ENCODE peak calls at places on chromosomes 13 and 19, in four cellular contexts. O, N, B and R are unnamed samples.

GRCh38 chr13:25347156-25347555 is 24.6 kb upstream of the ATP8A2 start:
- DNase-seq in O (no peak), N (no peak), B (no peak), R (no peak)

GRCh38 chr19:48539503-48540096 is 12.4 kb upstream of the SULT2B1 start:
- DNase-seq in O (peak; percentile 81), N (peak; percentile 51), B (no peak), R (no peak)

GRCh38 chr19:55638864-55639359 is 1.9 kb upstream of the ZNF580 start:
- DNase-seq in O (peak; percentile 61), N (no peak), B (peak; percentile 71), R (peak; percentile 80)

GRCh38 chr19:29098863-29099481 is 114.0 kb downstream of the UQCRFS1 start:
- DNase-seq in O (peak; percentile 83), N (no peak), B (no peak), R (no peak)

GRCh38 chr13:90008707-90009149 is 1338.8 kb upstream of the MIR17HG start:
- DNase-seq in O (peak; percentile 21), N (no peak), B (no peak), R (no peak)

GRCh38 chr19:41859618-41860418 is at the start of gene RPS19:
- DNase-seq in O (peak; percentile 98), N (peak; percentile 95), B (peak; percentile 98), R (peak; percentile 99)

GRCh38 chr13:37364024-37364423 is 234.5 kb downstream of the POSTN start:
- DNase-seq in O (no peak), N (no peak), B (no peak), R (no peak)

GRCh38 chr19:55447421-55448174 is 4.5 kb upstream of the SHISA7 start:
- DNase-seq in O (peak; percentile 61), N (no peak), B (no peak), R (peak; percentile 69)

GRCh38 chr13:85693889-85694511 is 105.2 kb downstream of the SLITRK6 start:
- DNase-seq in O (peak; percentile 35), N (peak; percentile 5), B (no peak), R (no peak)

GRCh38 chr13:113553541-113554332 is 30.8 kb upstream of the TFDP1 start:
- DNase-seq in O (no peak), N (no peak), B (peak; percentile 8), R (no peak)

GRCh38 chr13:27270594-27271520 is at the start of gene RASL11A:
- DNase-seq in O (peak; percentile 86), N (peak; percentile 75), B (peak; percentile 69), R (peak; percentile 88)

GRCh38 chr19:30691767-30692516 is 319.8 kb downstream of the ZNF536 start:
- DNase-seq in O (no peak), N (no peak), B (no peak), R (no peak)